ENCODE peak calls at places on chromosomes 13 and 19, in ten cellular contexts. W is thoracic aorta; B is MM.1S; N is ACHN; V is HuH-7; D is upper lobe of right lung; O is stimulated activated CD8-positive, alpha-beta memory T cell treated with anti-CD3 and anti-CD28 coated beads, Interleukin-12 subunit alpha, Interleukin-12 subunit beta, amount 100 ng/mL, for 4 hours; F is H1; Z is cardiac muscle cell; E is globus pallidus. R is an unnamed sample.

GRCh38 chr13:108223850-108224503 is 5.8 kb downstream of the ABHD13 start:
- DNase-seq in W (no peak), B (no peak), N (no peak), V (no peak), D (no peak), O (no peak), F (no peak), Z (no peak), E (no peak), R (no peak)

GRCh38 chr19:3536429-3537100 is 2.4 kb upstream of the TEKTIP1 start:
- DNase-seq in W (no peak), B (no peak), N (no peak), V (no peak), D (no peak), O (no peak), F (no peak), Z (no peak), E (peak), R (no peak)

GRCh38 chr19:3547301-3547731 is 8.3 kb downstream of the TEKTIP1 start:
- DNase-seq in W (no peak), B (no peak), N (peak), V (no peak), D (no peak), O (no peak), F (no peak), Z (no peak), E (no peak), R (no peak)

GRCh38 chr19:17405250-17406038 is at the start of gene BST2:
- DNase-seq in W (peak), B (peak), N (peak), V (no peak), D (no peak), O (no peak), F (no peak), Z (peak), E (peak), R (peak)

GRCh38 chr19:10113592-10113963 is 2.1 kb downstream of the P2RY11 start:
- DNase-seq in W (no peak), B (no peak), N (no peak), V (no peak), D (peak), O (no peak), F (peak), Z (no peak), E (no peak), R (no peak)

GRCh38 chr19:9597027-9597426 is 12.7 kb upstream of the ZNF121 start:
- DNase-seq in W (no peak), B (no peak), N (no peak), V (no peak), D (no peak), O (no peak), F (no peak), Z (peak), E (no peak), R (peak)

GRCh38 chr19:11268783-11269267 is 6.5 kb upstream of the DOCK6 start:
- DNase-seq in W (no peak), B (no peak), N (no peak), V (no peak), D (no peak), O (no peak), F (no peak), Z (peak), E (peak), R (peak)

GRCh38 chr13:82747948-82748347 is 1134.3 kb downstream of the SLITRK1 start:
- DNase-seq in W (no peak), B (no peak), N (no peak), V (no peak), D (no peak), O (no peak), F (no peak), Z (peak), E (no peak), R (no peak)

GRCh38 chr19:54376610-54377009 is 11.9 kb upstream of the LAIR1 start:
- DNase-seq in W (no peak), B (no peak), N (no peak), V (no peak), D (no peak), O (no peak), F (no peak), Z (no peak), E (no peak), R (no peak)

GRCh38 chr13:56720841-56721240 is 419.9 kb upstream of the PRR20A start:
- DNase-seq in W (no peak), B (no peak), N (no peak), V (no peak), D (no peak), O (no peak), F (no peak), Z (peak), E (no peak), R (no peak)

GRCh38 chr13:65240773-65241172 is 1989.4 kb downstream of the PCDH9 start:
- DNase-seq in W (no peak), B (no peak), N (no peak), V (no peak), D (no peak), O (no peak), F (no peak), Z (no peak), E (no peak), R (no peak)

GRCh38 chr19:39843919-39844793 is 2.0 kb downstream of the FBL start:
- DNase-seq in W (no peak), B (peak), N (peak), V (peak), D (no peak), O (no peak), F (no peak), Z (peak), E (no peak), R (peak)

GRCh38 chr19:18972301-18972831 is 31.3 kb upstream of the HOMER3 start:
- DNase-seq in W (no peak), B (no peak), N (no peak), V (no peak), D (no peak), O (no peak), F (no peak), Z (peak), E (no peak), R (no peak)

GRCh38 chr19:55341191-55342043 is 1.7 kb downstream of the KMT5C start:
- DNase-seq in W (no peak), B (peak), N (peak), V (peak), D (peak), O (peak), F (peak), Z (peak), E (peak), R (peak)

GRCh38 chr13:41004875-41005693 is 14.0 kb downstream of the ELF1 start:
- DNase-seq in W (no peak), B (peak), N (no peak), V (no peak), D (no peak), O (no peak), F (no peak), Z (peak), E (no peak), R (peak)

GRCh38 chr13:95020298-95020987 is 280.8 kb downstream of the ABCC4 start:
- DNase-seq in W (no peak), B (no peak), N (no peak), V (no peak), D (no peak), O (no peak), F (no peak), Z (no peak), E (no peak), R (no peak)

GRCh38 chr13:19587635-19588300 is 26.4 kb upstream of the TPTE2 start:
- DNase-seq in W (no peak), B (peak), N (peak), V (peak), D (no peak), O (no peak), F (no peak), Z (peak), E (peak), R (peak)

GRCh38 chr19:18557474-18558201 is at the start of gene KXD1:
- DNase-seq in W (peak), B (peak), N (peak), V (peak), D (peak), O (peak), F (peak), Z (peak), E (peak), R (peak)

GRCh38 chr13:25494708-25495411 is 123.1 kb downstream of the ATP8A2 start:
- DNase-seq in W (no peak), B (no peak), N (no peak), V (no peak), D (no peak), O (no peak), F (no peak), Z (no peak), E (no peak), R (no peak)